ENCODE peak calls at places on chromosome 12, in six cellular contexts. G, T, U, V, F and P are unnamed samples.

GRCh38 chr12:81468206-81468605 is 290.9 kb downstream of the PPFIA2 start:
- DNase-seq in G (no peak), T (no peak), U (no peak), V (peak; percentile 13), F (no peak), P (no peak)

GRCh38 chr12:76738824-76739579 is 24.9 kb upstream of the ZDHHC17 start:
- DNase-seq in G (no peak), T (no peak), U (no peak), V (no peak), F (no peak), P (no peak)

GRCh38 chr12:22321018-22321605 is 13.4 kb downstream of the ST8SIA1 start:
- DNase-seq in G (no peak), T (no peak), U (no peak), V (no peak), F (no peak), P (no peak)

GRCh38 chr12:15526033-15526432 is 203.7 kb downstream of the PTPRO start:
- DNase-seq in G (no peak), T (no peak), U (no peak), V (peak; percentile 70), F (peak; percentile 31), P (peak; percentile 47)

GRCh38 chr12:1281683-1282366 is 290.8 kb downstream of the ERC1 start:
- DNase-seq in G (no peak), T (no peak), U (no peak), V (peak; percentile 30), F (no peak), P (no peak)

GRCh38 chr12:89414851-89415250 is 62.5 kb upstream of the DUSP6 start:
- DNase-seq in G (no peak), T (no peak), U (no peak), V (no peak), F (no peak), P (no peak)

GRCh38 chr12:113088971-113089756 is 32.6 kb downstream of the DTX1 start:
- DNase-seq in G (no peak), T (no peak), U (peak; percentile 52), V (no peak), F (no peak), P (peak; percentile 77)

GRCh38 chr12:116257213-116257612 is 20.3 kb downstream of the MED13L start:
- DNase-seq in G (no peak), T (no peak), U (no peak), V (no peak), F (peak; percentile 68), P (no peak)

GRCh38 chr12:3213171-3213570 is 136.0 kb downstream of the TSPAN9 start:
- DNase-seq in G (no peak), T (no peak), U (no peak), V (no peak), F (no peak), P (no peak)

GRCh38 chr12:49296836-49297694 is 2.1 kb downstream of the PRPH start:
- DNase-seq in G (peak; percentile 52), T (no peak), U (no peak), V (no peak), F (peak; percentile 90), P (peak; percentile 79)

GRCh38 chr12:21818627-21819026 is 44.1 kb upstream of the KCNJ8 start:
- DNase-seq in G (no peak), T (no peak), U (no peak), V (peak; percentile 91), F (no peak), P (no peak)

GRCh38 chr12:54229624-54230212 is 40.9 kb upstream of the SMUG1 start:
- DNase-seq in G (no peak), T (peak; percentile 96), U (no peak), V (peak; percentile 98), F (peak; percentile 51), P (no peak)

GRCh38 chr12:54231236-54231635 is 42.5 kb upstream of the SMUG1 start:
- DNase-seq in G (no peak), T (no peak), U (no peak), V (no peak), F (no peak), P (no peak)

GRCh38 chr12:54232790-54233189 is 44.0 kb upstream of the SMUG1 start:
- DNase-seq in G (no peak), T (no peak), U (no peak), V (no peak), F (no peak), P (no peak)

GRCh38 chr12:54228471-54228870 is 39.7 kb upstream of the SMUG1 start:
- DNase-seq in G (no peak), T (no peak), U (no peak), V (no peak), F (no peak), P (no peak)

GRCh38 chr12:54230555-54230954 is 41.8 kb upstream of the SMUG1 start:
- DNase-seq in G (no peak), T (no peak), U (no peak), V (peak; percentile 58), F (no peak), P (no peak)
- TF ChIP-seq CTCF in G (no peak), T (no peak), U (no peak), V (peak; percentile 14), F (no peak), P (no peak)

GRCh38 chr12:119695034-119695433 is 27.1 kb downstream of the PRKAB1 start:
- DNase-seq in G (no peak), T (no peak), U (no peak), V (no peak), F (peak; percentile 21), P (peak; percentile 32)
- TF ChIP-seq CTCF in G (no peak), T (peak; percentile 60), U (peak; percentile 24), V (peak; percentile 81), F (peak; percentile 50), P (peak; percentile 26)

GRCh38 chr12:105369014-105369413 is 38.5 kb downstream of the C12orf75 start:
- DNase-seq in G (no peak), T (no peak), U (no peak), V (peak; percentile 40), F (no peak), P (no peak)
- TF ChIP-seq CTCF in G (no peak), T (peak; percentile 6), U (no peak), V (no peak), F (no peak), P (no peak)

DNA sequence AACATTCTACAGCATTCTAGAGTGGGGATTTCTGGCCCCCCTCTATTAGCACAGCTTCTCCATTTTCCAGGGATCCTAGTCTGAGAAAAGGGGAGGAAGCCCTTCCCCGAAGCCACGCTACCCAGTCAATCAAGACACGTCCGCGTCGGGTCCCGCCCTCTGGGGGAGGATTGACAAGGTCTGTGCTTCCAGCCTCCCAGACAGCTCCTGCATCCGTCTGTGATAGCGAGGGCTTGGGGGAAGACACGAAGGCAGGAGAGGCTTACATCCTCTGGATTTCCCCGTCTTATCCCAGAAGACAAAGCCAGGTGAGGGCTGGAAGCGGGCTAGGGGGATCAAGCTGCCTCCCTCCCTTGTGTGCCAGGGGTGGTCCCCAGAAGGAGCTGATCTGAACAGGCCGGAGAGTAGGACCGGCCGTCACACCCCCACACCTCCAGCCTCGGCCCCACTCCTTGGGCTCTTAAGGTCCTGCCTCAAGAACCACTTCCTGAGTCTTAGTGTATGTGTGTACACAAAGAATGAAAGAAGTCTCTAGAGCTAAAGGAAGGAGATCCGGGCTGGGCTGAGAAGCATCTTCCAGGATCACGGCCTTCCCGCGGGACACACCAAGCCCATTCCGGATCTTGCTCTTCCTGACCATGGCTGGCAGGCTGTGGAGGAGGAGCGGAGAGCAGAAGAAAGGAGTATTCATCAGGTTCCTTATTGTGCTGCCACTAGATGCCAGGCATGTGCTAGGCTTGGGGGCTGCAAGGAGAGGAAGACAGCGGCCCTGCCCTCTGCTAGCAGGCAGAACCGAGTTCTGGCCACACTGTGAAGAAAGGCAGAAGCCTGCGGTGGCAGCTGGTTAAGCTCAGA is 1.0 kb upstream of the CD63 start:
- DNase-seq in G (peak; percentile 96), T (no peak), U (peak; percentile 53), V (peak; percentile 90), F (peak; percentile 91), P (peak; percentile 84)
- TF ChIP-seq CTCF in G (no peak), T (peak; percentile 17), U (no peak), V (no peak), F (peak; percentile 6), P (no peak)

DNA sequence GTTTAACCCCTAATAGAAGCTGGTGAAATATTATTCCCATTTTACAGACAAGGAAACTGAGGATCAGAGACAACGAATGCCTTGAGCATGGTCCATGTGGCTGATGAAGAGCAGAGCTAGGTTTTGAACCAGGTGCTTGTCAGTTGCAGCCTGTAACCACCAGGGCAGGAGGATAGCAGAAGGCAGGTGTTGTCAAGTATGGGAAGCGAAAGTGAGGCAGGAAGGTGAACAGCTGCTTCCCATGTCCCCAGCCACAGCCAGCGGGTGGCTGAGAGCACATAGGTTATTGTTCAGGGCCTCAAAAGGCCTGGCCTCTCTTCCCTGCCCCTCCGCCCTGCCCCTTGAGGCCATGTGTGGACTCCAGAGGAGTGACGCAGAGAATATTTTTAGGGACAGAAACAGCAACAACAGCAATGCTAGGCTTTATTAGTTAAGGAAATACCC is 39.6 kb downstream of the IQSEC3 start:
- DNase-seq in G (no peak), T (no peak), U (no peak), V (no peak), F (peak; percentile 25), P (peak; percentile 81)
- TF ChIP-seq CTCF in G (no peak), T (no peak), U (no peak), V (no peak), F (no peak), P (no peak)

DNA sequence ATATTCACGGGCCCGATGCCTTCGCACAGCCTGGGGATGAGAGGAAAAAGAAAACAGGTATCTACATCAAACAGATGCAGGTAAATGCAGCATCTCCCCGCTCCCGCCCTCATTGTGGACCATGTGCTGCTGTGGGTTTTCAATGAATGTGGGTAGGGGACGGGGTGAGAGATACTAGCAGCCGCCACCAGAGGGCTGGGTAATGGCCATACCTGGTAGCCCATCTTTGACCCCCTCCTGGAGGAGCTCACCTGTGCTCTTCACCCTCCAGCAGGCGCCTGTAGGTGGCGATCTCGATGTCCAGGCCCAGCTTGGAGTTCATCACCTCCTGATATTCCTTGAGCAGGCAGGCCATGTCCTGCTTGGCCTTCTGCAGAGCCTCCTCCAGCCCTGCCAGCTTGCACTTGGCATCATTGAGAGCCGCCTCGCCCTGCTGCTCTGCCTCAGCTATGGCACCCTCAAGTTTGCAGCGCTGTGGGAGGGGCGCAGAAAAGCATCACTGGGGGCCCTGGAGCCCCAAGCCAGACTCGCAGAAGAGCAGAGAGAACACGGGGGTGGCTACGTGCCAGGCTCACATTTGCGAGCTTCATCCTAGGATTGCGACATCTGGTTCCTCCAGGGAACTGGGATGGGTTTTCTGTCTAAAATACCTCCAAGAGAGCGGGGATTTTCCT is 10.2 kb downstream of the KRT82 start:
- DNase-seq in G (peak; percentile 27), T (no peak), U (no peak), V (peak; percentile 35), F (peak; percentile 55), P (no peak)
- TF ChIP-seq CTCF in G (peak; percentile 11), T (peak; percentile 27), U (no peak), V (peak; percentile 72), F (peak; percentile 40), P (no peak)

GRCh38 chr12:94649349-94650142 is 811 bp downstream of the TMCC3 start:
- DNase-seq in G (peak; percentile 56), T (no peak), U (peak; percentile 39), V (peak; percentile 35), F (peak; percentile 26), P (peak; percentile 63)
- TF ChIP-seq CTCF in G (peak; percentile 26), T (no peak), U (no peak), V (peak; percentile 61), F (peak; percentile 49), P (peak; percentile 39)

DNA sequence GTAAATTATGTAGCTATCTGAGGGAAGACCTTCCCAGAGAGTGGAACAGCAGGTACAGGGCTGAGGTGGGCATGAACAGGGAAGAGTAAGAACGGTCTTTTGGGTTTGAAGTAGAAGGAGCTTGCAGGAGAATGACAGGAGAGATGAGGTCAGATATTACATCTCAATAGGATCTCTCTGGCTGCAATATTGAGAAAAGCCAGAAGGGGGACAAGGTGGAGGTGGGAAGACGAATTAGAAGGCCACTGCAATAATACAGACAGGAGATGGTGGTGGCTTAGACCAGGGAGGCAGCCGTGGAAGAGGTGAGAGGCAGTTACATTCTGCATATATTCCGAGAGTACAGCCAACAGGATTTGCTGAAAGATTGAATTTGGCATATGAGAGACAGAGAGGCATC is 310.2 kb downstream of the APAF1 start:
- DNase-seq in G (no peak), T (no peak), U (no peak), V (peak; percentile 41), F (peak; percentile 52), P (peak; percentile 28)
- TF ChIP-seq CTCF in G (no peak), T (peak; percentile 38), U (no peak), V (peak; percentile 34), F (peak; percentile 30), P (peak; percentile 31)